ENCODE peak calls at places on chromosomes 7 and 10, in seven cellular contexts. U is foreskin fibroblast, S is epithelial cell of esophagus, C is A673, H is neural progenitor cell, W is right atrium auricular region, J is BJ. N is an unnamed sample.

GRCh38 chr7:143931739-143932138 is 3.3 kb upstream of the OR2F2 start:
- DNase-seq in C (no peak), H (no peak), U (no peak), W (no peak), S (no peak), J (peak; percentile 31), N (no peak)

GRCh38 chr7:148556892-148557291 is 33.7 kb upstream of the C7orf33 start:
- DNase-seq in H (no peak), J (no peak), W (no peak), C (no peak), U (no peak), S (peak; percentile 27), N (no peak)

GRCh38 chr10:57338823-57339558 is 928.7 kb downstream of the IPMK start:
- DNase-seq in U (peak; percentile 50), J (peak; percentile 5), H (peak; percentile 50), W (no peak), C (peak; percentile 55), S (peak; percentile 47), N (peak; percentile 3)

GRCh38 chr10:62534051-62534450 is 159.9 kb downstream of the ZNF365 start:
- DNase-seq in H (no peak), C (peak; percentile 5), U (no peak), J (no peak), W (no peak), S (no peak), N (no peak)

GRCh38 chr7:130904031-130904757 is 170.2 kb upstream of the KLF14 start:
- DNase-seq in C (peak; percentile 80), S (peak; percentile 96), W (peak; percentile 55), J (peak; percentile 96), H (no peak), U (peak; percentile 85), N (peak; percentile 91)

GRCh38 chr7:23277359-23277989 is 21.7 kb upstream of the MALSU1 start:
- DNase-seq in J (no peak), C (peak; percentile 85), W (no peak), U (peak; percentile 82), S (peak; percentile 76), H (peak; percentile 75), N (no peak)

GRCh38 chr7:70696139-70696782 is 435.7 kb upstream of the GALNT17 start:
- DNase-seq in H (peak; percentile 30), C (no peak), U (no peak), W (no peak), J (no peak), S (peak; percentile 68), N (no peak)

GRCh38 chr7:3943265-3943664 is 642.2 kb downstream of the SDK1 start:
- DNase-seq in C (no peak), U (no peak), H (no peak), J (no peak), S (peak; percentile 14), W (no peak), N (no peak)

GRCh38 chr10:48555310-48556042 is 49.4 kb downstream of the ARHGAP22 start:
- DNase-seq in H (no peak), S (no peak), U (no peak), W (peak; percentile 43), J (no peak), C (no peak), N (no peak)

GRCh38 chr10:72218329-72218728 is 2.3 kb upstream of the ASCC1 start:
- DNase-seq in H (no peak), U (no peak), C (no peak), W (no peak), J (no peak), S (no peak), N (no peak)

GRCh38 chr7:118306771-118307170 is 82.3 kb downstream of the ANKRD7 start:
- DNase-seq in H (no peak), U (no peak), J (no peak), S (peak; percentile 4), W (no peak), C (no peak), N (no peak)

GRCh38 chr7:233456-234035 is 41.2 kb downstream of the FAM20C start:
- DNase-seq in J (no peak), S (no peak), U (peak; percentile 47), W (no peak), C (no peak), H (no peak), N (no peak)

GRCh38 chr7:68406480-68406879 is 1191.8 kb upstream of the AUTS2 start:
- DNase-seq in S (no peak), J (no peak), C (no peak), W (no peak), H (no peak), U (no peak), N (no peak)

GRCh38 chr10:64091889-64092288 is 570.7 kb downstream of the REEP3 start:
- DNase-seq in H (peak; percentile 52), C (peak; percentile 42), S (peak; percentile 6), W (no peak), U (no peak), J (no peak), N (no peak)

GRCh38 chr10:133528296-133528844 is 1.2 kb downstream of the CYP2E1 start:
- DNase-seq in U (peak; percentile 14), S (no peak), W (no peak), H (no peak), C (no peak), J (no peak), N (no peak)

GRCh38 chr10:133527779-133528271 is 662 bp downstream of the CYP2E1 start:
- DNase-seq in W (no peak), C (no peak), S (no peak), J (no peak), H (no peak), U (peak; percentile 7), N (no peak)

GRCh38 chr10:133528845-133529575 is 1.8 kb downstream of the CYP2E1 start:
- DNase-seq in H (no peak), J (no peak), S (no peak), U (peak; percentile 13), W (no peak), C (no peak), N (no peak)

GRCh38 chr10:133525444-133525843 is 1.7 kb upstream of the CYP2E1 start:
- DNase-seq in W (no peak), C (no peak), U (no peak), H (no peak), S (no peak), J (no peak), N (no peak)

GRCh38 chr10:133526957-133527588 is at the start of gene CYP2E1:
- DNase-seq in C (no peak), J (no peak), U (no peak), W (no peak), H (no peak), S (no peak), N (no peak)
- H3K4me3 ChIP-seq in C (no peak within 1 kb of the TSS), J (peak within 1 kb of the TSS; percentile 23), U (no peak within 1 kb of the TSS), W (peak within 1 kb of the TSS; percentile 41), H (no peak within 1 kb of the TSS), S (no peak within 1 kb of the TSS), N (peak within 1 kb of the TSS; percentile 41)

GRCh38 chr7:157032644-157033482 is 22.4 kb upstream of the MNX1 start:
- DNase-seq in J (no peak), S (no peak), U (no peak), W (no peak), C (no peak), H (no peak), N (no peak)
- TF ChIP-seq CTCF in J (no peak), S (no peak), U (no peak), W (no peak), C (no peak), H (no peak), N (no peak)

DNA sequence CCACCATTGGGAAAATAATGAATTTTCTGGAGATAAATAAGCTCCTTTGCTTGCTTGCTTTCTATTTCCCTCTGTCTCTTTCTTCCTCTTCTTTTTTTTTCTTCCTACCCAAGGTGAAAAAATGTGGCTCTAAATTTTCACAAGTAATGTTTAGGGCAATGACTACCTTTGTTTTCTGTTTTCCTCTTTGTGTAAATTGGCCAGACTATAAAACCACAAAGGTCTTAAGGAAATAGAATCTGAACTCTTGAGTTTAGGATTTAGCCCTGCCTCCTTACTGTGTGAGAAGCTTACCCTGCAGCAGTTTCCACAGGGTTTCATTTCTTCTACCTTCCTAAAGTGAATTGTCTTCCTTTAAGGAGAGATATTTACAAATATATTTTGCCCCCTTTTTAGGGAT is 330.4 kb downstream of the ARL4A start:
- DNase-seq in S (peak; percentile 21), W (no peak), C (no peak), H (peak; percentile 43), U (no peak), J (no peak), N (no peak)
- H3K4me3 ChIP-seq in S (no peak overlapping the region), W (no peak overlapping the region), C (no peak overlapping the region), H (peak overlapping the region; percentile 35), U (no peak overlapping the region), J (no peak overlapping the region), N (no peak overlapping the region)

DNA sequence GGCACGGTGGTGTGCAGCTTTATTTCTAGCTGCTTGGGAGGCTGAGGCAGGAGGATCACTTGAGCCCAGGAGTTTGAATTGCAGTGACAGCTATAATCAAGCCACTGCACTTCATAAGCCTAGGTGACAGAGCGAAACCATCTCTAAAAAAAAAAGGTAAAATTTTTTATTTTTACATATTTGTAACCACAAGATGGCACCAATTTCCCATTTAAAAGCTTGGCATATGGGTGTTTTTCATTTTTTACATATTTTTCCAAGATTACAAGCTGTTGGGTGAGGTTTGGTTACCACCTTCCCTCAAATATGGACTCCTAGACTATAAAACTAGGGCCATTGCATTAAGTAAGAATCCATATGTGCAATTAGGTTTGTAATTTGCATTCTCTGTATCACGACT is 129.2 kb upstream of the ACBD5 start:
- DNase-seq in S (peak; percentile 25), C (peak; percentile 12), J (no peak), W (no peak), U (peak; percentile 15), H (no peak), N (no peak)
- TF ChIP-seq CTCF in S (peak; percentile 21), C (peak; percentile 49), J (no peak), W (no peak), U (peak; percentile 9), H (peak; percentile 52), N (no peak)

GRCh38 chr7:81803267-81803666 is 33.4 kb upstream of the HGF start:
- DNase-seq in W (no peak), U (no peak), S (no peak), J (no peak), C (no peak), H (no peak), N (no peak)
- H3K4me3 ChIP-seq in W (no peak overlapping the region), U (no peak overlapping the region), S (no peak overlapping the region), J (no peak overlapping the region), C (no peak overlapping the region), H (no peak overlapping the region), N (no peak overlapping the region)

N was measured in AG04449.